ENCODE peak calls at places on chromosomes 13 and 19, in nine cellular contexts. F is PC-3, B is heart left ventricle, T is HepG2, U is tibial artery, Q is cardiac muscle cell, S is ascending aorta, A is body of pancreas, X is tibial nerve. N is an unnamed sample.
A peak's percentile ranks its signal among the peaks of the same experiment; 100 is the strongest.

GRCh38 chr13:77832339-77833100 is 86.1 kb downstream of the EDNRB start:
- DNase-seq in F (no peak), B (no peak), T (no peak), U (no peak), Q (peak; percentile 86), S (no peak), A (no peak), X (no peak), N (no peak)

GRCh38 chr13:32284927-32285632 is 30.1 kb downstream of the ZAR1L start:
- DNase-seq in F (peak; percentile 82), B (peak; percentile 39), T (peak; percentile 68), U (no peak), Q (peak; percentile 89), S (peak; percentile 75), A (peak; percentile 25), X (no peak), N (no peak)

GRCh38 chr13:94859812-94860210 is 147.5 kb upstream of the SOX21 start:
- DNase-seq in F (peak; percentile 46), B (no peak), T (no peak), U (no peak), Q (no peak), S (no peak), A (no peak), X (no peak), N (no peak)

GRCh38 chr13:26977541-26977940 is 194.1 kb downstream of the USP12 start:
- DNase-seq in F (no peak), B (no peak), T (no peak), U (no peak), Q (peak; percentile 46), S (no peak), A (no peak), X (no peak), N (no peak)

GRCh38 chr19:49057636-49058234 is at the start of gene CGB7:
- DNase-seq in F (peak; percentile 70), B (peak; percentile 78), T (peak; percentile 17), U (peak; percentile 80), Q (peak; percentile 59), S (peak; percentile 74), A (peak; percentile 77), X (peak; percentile 29), N (peak; percentile 22)

GRCh38 chr13:21717817-21718216 is 46.9 kb downstream of the FGF9 start:
- DNase-seq in F (peak; percentile 18), B (no peak), T (no peak), U (no peak), Q (no peak), S (no peak), A (no peak), X (no peak), N (no peak)

GRCh38 chr19:2905918-2906519 is 5.3 kb downstream of the ZNF57 start:
- DNase-seq in F (no peak), B (no peak), T (no peak), U (no peak), Q (no peak), S (no peak), A (no peak), X (no peak), N (no peak)

GRCh38 chr19:43651758-43652545 is 12.3 kb upstream of the CADM4 start:
- DNase-seq in F (peak; percentile 59), B (peak; percentile 46), T (peak; percentile 75), U (no peak), Q (peak; percentile 75), S (no peak), A (peak; percentile 77), X (peak; percentile 28), N (no peak)

GRCh38 chr19:6776999-6777398 is 4.5 kb downstream of the VAV1 start:
- DNase-seq in F (no peak), B (no peak), T (no peak), U (no peak), Q (no peak), S (no peak), A (no peak), X (no peak), N (no peak)

GRCh38 chr13:109749365-109749764 is 37.0 kb downstream of the IRS2 start:
- DNase-seq in F (no peak), B (no peak), T (no peak), U (no peak), Q (no peak), S (no peak), A (no peak), X (no peak), N (no peak)

GRCh38 chr19:46197314-46198070 is 32.0 kb upstream of the IGFL1 start:
- DNase-seq in F (no peak), B (no peak), T (no peak), U (no peak), Q (no peak), S (no peak), A (no peak), X (no peak), N (no peak)

GRCh38 chr13:28268800-28269223 is 130.5 kb downstream of the PAN3 start:
- DNase-seq in F (no peak), B (no peak), T (no peak), U (no peak), Q (no peak), S (no peak), A (no peak), X (no peak), N (no peak)

GRCh38 chr19:6734096-6734696 is 3.2 kb downstream of the GPR108 start:
- DNase-seq in F (no peak), B (no peak), T (no peak), U (no peak), Q (no peak), S (no peak), A (no peak), X (no peak), N (no peak)

GRCh38 chr13:76330756-76331155 is 555.4 kb downstream of the KCTD12 start:
- DNase-seq in F (no peak), B (no peak), T (no peak), U (no peak), Q (no peak), S (no peak), A (no peak), X (no peak), N (no peak)

DNA sequence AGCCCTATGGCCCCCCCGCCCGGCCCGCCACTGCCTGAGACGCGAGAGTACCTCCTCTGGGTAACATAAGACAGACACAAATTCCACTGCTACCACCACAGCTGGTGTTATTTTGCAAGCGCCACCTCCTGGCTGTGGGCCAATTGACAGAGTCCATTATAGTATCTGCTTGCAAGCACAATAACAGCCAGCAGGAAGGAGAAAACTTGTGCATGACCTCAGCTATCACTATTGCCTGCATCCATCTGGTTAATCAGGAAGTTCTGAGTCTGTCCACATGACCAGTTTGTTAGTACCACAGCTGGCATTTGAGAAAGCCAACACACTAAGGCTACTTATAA is 25.3 kb upstream of the OR10H2 start:
- DNase-seq in F (peak; percentile 42), B (peak; percentile 80), T (peak; percentile 83), U (peak; percentile 77), Q (peak; percentile 52), S (peak; percentile 78), A (peak; percentile 50), X (peak; percentile 75), N (no peak)
- TF ChIP-seq CTCF in F (no peak), B (no peak), T (peak; percentile 78), U (no peak), Q (no peak), S (no peak), A (no peak), X (no peak), N (no peak)

GRCh38 chr19:53034054-53034453 is 10.5 kb upstream of the ERVV-2 start:
- DNase-seq in F (no peak), B (no peak), T (no peak), U (no peak), Q (no peak), S (no peak), A (no peak), X (no peak), N (no peak)

GRCh38 chr19:53034948-53035675 is 9.4 kb upstream of the ERVV-2 start:
- DNase-seq in F (no peak), B (no peak), T (no peak), U (no peak), Q (no peak), S (no peak), A (no peak), X (no peak), N (no peak)

GRCh38 chr19:53041366-53041765 is 3.2 kb upstream of the ERVV-2 start:
- DNase-seq in F (no peak), B (no peak), T (no peak), U (no peak), Q (no peak), S (no peak), A (no peak), X (no peak), N (no peak)

GRCh38 chr19:53037101-53038097 is 7.1 kb upstream of the ERVV-2 start:
- DNase-seq in F (no peak), B (peak; percentile 38), T (no peak), U (no peak), Q (peak; percentile 67), S (no peak), A (peak; percentile 28), X (no peak), N (no peak)
- H3K27me3 ChIP-seq in F (no peaks in the 10 kb centered on the region), B (no peaks in the 10 kb centered on the region), T (no peaks in the 10 kb centered on the region), U (no peaks in the 10 kb centered on the region), Q (no peaks in the 10 kb centered on the region), S (no peaks in the 10 kb centered on the region), A (no peaks in the 10 kb centered on the region), X (no peaks in the 10 kb centered on the region), N (no peaks in the 10 kb centered on the region)

DNA sequence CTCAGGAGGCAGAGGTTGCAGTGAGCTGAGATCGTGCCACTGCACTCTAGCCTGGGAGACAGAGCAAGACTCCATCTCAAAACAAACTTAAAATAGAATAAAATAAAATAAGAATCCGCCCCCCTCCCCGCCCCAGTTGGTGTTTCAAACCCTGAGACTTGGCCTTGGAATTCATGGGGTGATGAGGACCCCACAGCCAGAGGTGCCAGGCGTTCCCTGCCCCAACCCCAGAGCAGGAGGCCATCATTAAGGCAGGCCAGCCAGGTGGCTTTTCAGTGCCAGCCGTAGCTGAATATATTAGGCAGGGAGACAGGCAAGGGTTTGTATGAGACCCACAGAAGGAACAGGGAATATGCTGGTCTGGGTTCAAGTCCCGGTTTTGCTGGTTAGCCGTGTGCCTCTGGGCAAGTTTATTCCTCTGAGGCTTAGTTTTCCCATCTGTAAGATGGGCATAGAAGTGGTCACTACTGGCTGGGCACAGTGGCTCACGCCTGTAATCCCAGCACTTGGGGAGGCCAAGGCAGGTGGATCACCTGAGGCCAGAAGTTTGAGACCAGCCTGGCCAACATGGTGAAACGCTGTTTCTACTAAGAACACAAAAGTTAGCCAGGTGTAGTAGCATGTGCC is 12.3 kb downstream of the HPN start:
- DNase-seq in F (no peak), B (no peak), T (no peak), U (no peak), Q (no peak), S (no peak), A (no peak), X (no peak), N (no peak)
- H3K27ac ChIP-seq in F (no peak overlapping the region), B (no peak overlapping the region), T (no peak overlapping the region), U (no peak overlapping the region), Q (no peak overlapping the region), S (no peak overlapping the region), A (no peak overlapping the region), X (no peak overlapping the region), N (no peak overlapping the region)

DNA sequence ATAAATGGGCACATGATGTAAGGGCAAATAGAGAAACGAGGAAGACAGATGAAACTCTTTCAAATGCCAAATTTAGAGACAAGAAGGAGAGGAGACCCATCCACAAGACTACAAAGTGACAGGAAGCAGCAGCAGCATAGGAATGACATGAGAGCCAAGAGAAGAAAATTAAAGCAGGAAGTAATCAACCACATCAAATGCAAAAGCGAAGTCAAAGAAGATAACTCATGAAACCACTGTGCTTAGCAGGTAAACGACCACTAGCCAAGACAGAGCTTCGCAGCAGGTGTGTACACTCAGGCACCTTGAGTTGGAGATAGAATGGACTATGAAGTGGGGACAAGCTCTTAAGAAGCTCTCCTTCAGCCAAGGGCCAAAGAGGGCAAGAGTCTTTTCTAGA is 64.1 kb downstream of the KLF12 start:
- DNase-seq in F (no peak), B (no peak), T (no peak), U (no peak), Q (no peak), S (no peak), A (no peak), X (no peak), N (no peak)
- TF ChIP-seq CTCF in F (no peak), B (no peak), T (no peak), U (no peak), Q (no peak), S (no peak), A (no peak), X (no peak), N (no peak)

N was measured in thoracic aorta.